ENCODE peak calls at places on chromosomes 11 and 22, in ten cellular contexts. O is NCI-H2081 treated with DMSO at 0.1 percent for 48 hours; D is GM04504; C is tibial nerve; U is activated T-helper 1 cell treated with anti-CD3 and anti-CD28 coated beads, Interleukin-12 subunit alpha, Interleukin-12 subunit beta, Interleukin-2, Interleukin-4 antibody, amounts not matched to agents 30 ng/mL and 10 ng/mL and 1 ng/mL, durations not matched to agents 14 hours and 24 hours and 36 hours; S is foreskin fibroblast; G is stimulated activated naive CD8-positive, alpha-beta T cell treated with anti-CD3 and anti-CD28 coated beads, Interleukin-15, amount 100 ng/mL, for 72 hours; T is stimulated activated CD4-positive, alpha-beta T cell treated with anti-CD3 and anti-CD28 coated beads, Interleukin-12 subunit alpha, Interleukin-12 subunit beta, amount 100 ng/mL, for 24 hours; X is activated CD4-positive, alpha-beta T cell treated with anti-CD3 and anti-CD28 coated beads, Interleukin-2, amount 50 U/mL, for 1 hour; R is mesendoderm. B is an unnamed sample.

GRCh38 chr22:23072035-23072910 is 2.0 kb downstream of the GNAZ start:
- DNase-seq in O (no peak), D (peak), C (no peak), U (no peak), S (peak), G (no peak), T (no peak), X (no peak), R (peak), B (no peak)

GRCh38 chr22:41524809-41525449 is 19.3 kb downstream of the POLR3H start:
- DNase-seq in O (no peak), D (no peak), C (no peak), U (peak), S (no peak), G (peak), T (peak), X (peak), R (peak), B (no peak)

GRCh38 chr11:17813391-17814059 is 78.9 kb downstream of the KCNC1 start:
- DNase-seq in O (no peak), D (no peak), C (no peak), U (no peak), S (no peak), G (no peak), T (no peak), X (no peak), R (no peak), B (no peak)

GRCh38 chr11:134331565-134332188 is at the start of gene GLB1L2:
- DNase-seq in O (no peak), D (no peak), C (peak), U (peak), S (peak), G (peak), T (peak), X (peak), R (peak), B (peak)

GRCh38 chr11:78806214-78807004 is 231.7 kb upstream of the NARS2 start:
- DNase-seq in O (no peak), D (no peak), C (no peak), U (no peak), S (no peak), G (no peak), T (no peak), X (no peak), R (no peak), B (no peak)

GRCh38 chr11:126615819-126616218 is 260.3 kb downstream of the ST3GAL4 start:
- DNase-seq in O (no peak), D (no peak), C (no peak), U (no peak), S (no peak), G (no peak), T (no peak), X (no peak), R (no peak), B (no peak)

GRCh38 chr11:79273781-79274180 is 167.0 kb downstream of the TENM4 start:
- DNase-seq in O (no peak), D (no peak), C (no peak), U (no peak), S (no peak), G (no peak), T (no peak), X (no peak), R (peak), B (no peak)

GRCh38 chr11:92681606-92682005 is 287.8 kb upstream of the MTNR1B start:
- DNase-seq in O (no peak), D (no peak), C (no peak), U (no peak), S (no peak), G (no peak), T (no peak), X (no peak), R (peak), B (no peak)